ENCODE peak calls at places on chromosomes 16 and 17, in five cellular contexts. T is K562, R is SK-N-SH, G is GM12878, U is H1. Z is an unnamed sample.

GRCh38 chr16:87628940-87629339 is 26.6 kb downstream of the JPH3 start:
- DNase-seq in T (no peak), R (no peak), G (no peak), U (no peak), Z (no peak)

GRCh38 chr16:22627043-22627442 is 116.4 kb downstream of the NPIPB5 start:
- DNase-seq in T (no peak), R (no peak), G (no peak), U (no peak), Z (no peak)

GRCh38 chr17:8693328-8693727 is 51.3 kb downstream of the CCDC42 start:
- DNase-seq in T (no peak), R (no peak), G (no peak), U (no peak), Z (no peak)

GRCh38 chr17:14459955-14460354 is 159.1 kb downstream of the HS3ST3B1 start:
- DNase-seq in T (no peak), R (no peak), G (no peak), U (no peak), Z (no peak)

GRCh38 chr16:84209989-84210388 is 19.0 kb downstream of the ADAD2 start:
- DNase-seq in T (no peak), R (no peak), G (no peak), U (no peak), Z (no peak)

GRCh38 chr17:655618-656017 is 59.0 kb downstream of the VPS53 start:
- DNase-seq in T (no peak), R (no peak), G (no peak), U (no peak), Z (no peak)

GRCh38 chr17:28807925-28808641 is 34.5 kb downstream of the FAM222B start:
- DNase-seq in T (no peak), R (no peak), G (no peak), U (no peak), Z (peak; percentile 68)

GRCh38 chr17:66542183-66542966 is 240.0 kb downstream of the PRKCA start:
- DNase-seq in T (no peak), R (peak; percentile 50), G (peak; percentile 62), U (no peak), Z (no peak)

GRCh38 chr16:8929086-8929748 is 34.5 kb downstream of the USP7 start:
- DNase-seq in T (no peak), R (no peak), G (peak; percentile 62), U (no peak), Z (no peak)

GRCh38 chr16:2335286-2335895 is 5.1 kb downstream of the ABCA3 start:
- DNase-seq in T (no peak), R (no peak), G (no peak), U (no peak), Z (no peak)

GRCh38 chr16:81513204-81514040 is 68.8 kb downstream of the CMIP start:
- DNase-seq in T (no peak), R (no peak), G (no peak), U (peak; percentile 63), Z (peak; percentile 90)

GRCh38 chr17:1999557-2000251 is 25.4 kb downstream of the RTN4RL1 start:
- DNase-seq in T (no peak), R (peak; percentile 51), G (no peak), U (no peak), Z (peak; percentile 25)

GRCh38 chr17:2233441-2233947 is 70.1 kb downstream of the SMG6 start:
- DNase-seq in T (no peak), R (no peak), G (no peak), U (no peak), Z (no peak)

GRCh38 chr16:12405083-12405482 is 398.6 kb downstream of the CPPED1 start:
- DNase-seq in T (no peak), R (no peak), G (peak; percentile 40), U (no peak), Z (no peak)

GRCh38 chr16:48911700-48912099 is 301.7 kb upstream of the N4BP1 start:
- DNase-seq in T (peak; percentile 22), R (no peak), G (no peak), U (no peak), Z (no peak)

GRCh38 chr16:13332713-13333255 is 431.4 kb downstream of the SHISA9 start:
- DNase-seq in T (no peak), R (no peak), G (no peak), U (no peak), Z (no peak)

GRCh38 chr17:8267480-8268147 is 18.5 kb downstream of the PFAS start:
- DNase-seq in T (no peak), R (no peak), G (no peak), U (no peak), Z (no peak)

GRCh38 chr16:54588026-54588425 is 301.4 kb upstream of the IRX3 start:
- DNase-seq in T (no peak), R (no peak), G (no peak), U (no peak), Z (no peak)

GRCh38 chr17:7357381-7357780 is 2.4 kb downstream of the TMEM95 start:
- DNase-seq in T (no peak), R (no peak), G (no peak), U (no peak), Z (no peak)

GRCh38 chr17:28910534-28910933 is 7.7 kb upstream of the DHRS13 start:
- DNase-seq in T (no peak), R (no peak), G (no peak), U (no peak), Z (no peak)

GRCh38 chr16:55035037-55035436 is 104.4 kb downstream of the IRX5 start:
- DNase-seq in T (peak; percentile 64), R (peak; percentile 73), G (no peak), U (peak; percentile 92), Z (peak; percentile 29)

GRCh38 chr17:12998461-12998860 is 19.4 kb downstream of the ELAC2 start:
- DNase-seq in T (no peak), R (no peak), G (no peak), U (no peak), Z (no peak)

GRCh38 chr17:64163468-64163867 is 33.5 kb upstream of the ERN1 start:
- DNase-seq in T (no peak), R (no peak), G (no peak), U (no peak), Z (no peak)

GRCh38 chr17:71910002-71910401 is 210.8 kb upstream of the SOX9 start:
- DNase-seq in T (no peak), R (no peak), G (no peak), U (no peak), Z (no peak)

GRCh38 chr17:59914274-59914854 is 21.4 kb downstream of the RPS6KB1 start:
- DNase-seq in T (peak; percentile 47), R (peak; percentile 75), G (no peak), U (no peak), Z (peak; percentile 51)

GRCh38 chr17:50772251-50772650 is 4.9 kb upstream of the ANKRD40CL start:
- DNase-seq in T (no peak), R (no peak), G (no peak), U (no peak), Z (no peak)

GRCh38 chr17:48541574-48542113 is 3.3 kb downstream of the HOXB2 start:
- DNase-seq in T (peak; percentile 54), R (peak; percentile 44), G (no peak), U (peak; percentile 67), Z (no peak)

GRCh38 chr16:61313931-61314330 is 722.3 kb downstream of the CDH8 start:
- DNase-seq in T (no peak), R (no peak), G (no peak), U (no peak), Z (no peak)

GRCh38 chr16:81647527-81647926 is 131.6 kb upstream of the PLCG2 start:
- DNase-seq in T (peak; percentile 59), R (no peak), G (no peak), U (no peak), Z (no peak)

GRCh38 chr16:24819462-24820040 is 26.2 kb upstream of the SLC5A11 start:
- DNase-seq in T (no peak), R (no peak), G (no peak), U (no peak), Z (no peak)

GRCh38 chr17:18981642-18982424 is 22.7 kb downstream of the FAM83G start:
- DNase-seq in T (peak; percentile 55), R (no peak), G (no peak), U (no peak), Z (peak; percentile 87)

GRCh38 chr17:37605813-37606505 is 3.3 kb downstream of the SYNRG start:
- DNase-seq in T (no peak), R (no peak), G (no peak), U (no peak), Z (no peak)

GRCh38 chr17:14672830-14673229 is 371.9 kb downstream of the HS3ST3B1 start:
- DNase-seq in T (no peak), R (no peak), G (no peak), U (no peak), Z (peak; percentile 5)

DNA sequence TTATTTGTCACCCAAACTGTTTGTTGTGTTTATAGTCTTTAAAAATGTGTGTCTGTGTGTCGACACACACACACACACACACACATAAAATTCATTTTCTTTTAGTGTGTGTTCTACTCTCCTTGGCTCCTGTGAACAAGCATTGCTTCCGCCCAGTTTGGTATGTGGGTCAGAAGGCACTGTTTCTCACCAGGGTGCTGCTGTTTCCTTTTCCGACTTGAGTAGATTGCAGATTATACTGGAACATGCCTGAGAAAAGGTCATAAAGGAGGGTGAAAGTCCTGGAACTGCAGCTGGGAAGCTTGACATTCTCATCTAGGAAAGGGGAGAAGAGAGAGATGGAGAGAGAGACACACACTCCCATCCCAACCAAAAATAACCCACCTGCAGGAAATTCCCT is 330.3 kb downstream of the BCAS3 start:
- DNase-seq in T (no peak), R (no peak), G (no peak), U (no peak), Z (no peak)
- TF ChIP-seq CHD2 in T (no peak), R (no peak), G (no peak), U (no peak), Z (no peak)

GRCh38 chr16:31869511-31870201 is 4.0 kb upstream of the ZNF267 start:
- DNase-seq in T (no peak), R (no peak), G (peak; percentile 63), U (no peak), Z (no peak)
- TF ChIP-seq TAF1 in T (no peak), R (no peak), G (no peak), U (no peak), Z (no peak)

DNA sequence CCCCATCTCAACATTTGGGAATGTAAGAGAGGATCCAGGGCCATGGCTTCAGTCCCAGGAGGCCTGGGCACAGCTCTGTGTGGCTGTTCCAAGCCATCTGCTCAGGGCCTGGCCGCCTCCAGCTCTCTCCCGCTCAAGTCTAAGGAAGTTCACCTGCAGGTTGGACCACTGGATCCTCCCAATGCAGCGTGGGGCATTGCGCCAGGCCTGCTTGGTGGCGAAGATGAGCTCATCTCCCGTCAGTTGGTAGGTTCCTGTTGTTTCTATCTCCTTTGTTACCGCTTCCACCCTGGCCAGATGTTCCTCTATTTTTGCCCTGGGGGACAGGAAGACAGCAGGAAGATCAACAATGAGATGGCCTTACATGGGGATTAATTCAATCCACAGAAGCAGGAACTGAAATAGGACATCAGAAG is 17.5 kb downstream of the NOS2 start:
- DNase-seq in T (no peak), R (peak; percentile 52), G (no peak), U (no peak), Z (no peak)
- TF ChIP-seq CHD2 in T (no peak), R (no peak), G (no peak), U (no peak), Z (no peak)

GRCh38 chr17:73564856-73565255 is 79.4 kb downstream of the SDK2 start:
- DNase-seq in T (no peak), R (no peak), G (no peak), U (no peak), Z (no peak)

GRCh38 chr17:73568934-73569333 is 75.3 kb downstream of the SDK2 start:
- DNase-seq in T (no peak), R (no peak), G (no peak), U (no peak), Z (no peak)

GRCh38 chr17:73566905-73567782 is 77.1 kb downstream of the SDK2 start:
- DNase-seq in T (no peak), R (no peak), G (no peak), U (peak; percentile 70), Z (no peak)

GRCh38 chr17:73571524-73572130 is 72.6 kb downstream of the SDK2 start:
- DNase-seq in T (no peak), R (no peak), G (no peak), U (no peak), Z (no peak)

GRCh38 chr17:73569758-73570319 is 74.4 kb downstream of the SDK2 start:
- DNase-seq in T (no peak), R (no peak), G (no peak), U (no peak), Z (no peak)
- TF ChIP-seq TAF1 in T (no peak), R (no peak), G (no peak), U (no peak), Z (no peak)